ENCODE peak calls at places on chromosomes 4 and X, in eight cellular contexts. U is tibial artery, O is cardiac muscle cell, H is spleen, I is upper lobe of right lung, N is fibroblast of lung, S is transverse colon, M is omental fat pad. T is an unnamed sample.

GRCh38 chr4:1194028-1194900 is 21.9 kb upstream of the SPON2 start:
- DNase-seq in U (peak), O (no peak), H (peak), I (peak), N (peak), S (peak), M (peak), T (peak)

GRCh38 chr4:146577111-146577510 is 55.4 kb upstream of the SLC10A7 start:
- DNase-seq in U (no peak), O (no peak), H (no peak), I (no peak), N (peak), S (no peak), M (no peak), T (no peak)

GRCh38 chr4:87005369-87005689 is 70.5 kb downstream of the AFF1 start:
- DNase-seq in U (no peak), O (no peak), H (no peak), I (no peak), N (peak), S (no peak), M (no peak), T (no peak)

GRCh38 chrX:68872171-68872570 is 43.4 kb downstream of the EFNB1 start:
- DNase-seq in U (no peak), O (no peak), H (no peak), I (no peak), N (no peak), S (peak), M (no peak), T (no peak)

GRCh38 chr4:97987019-97987648 is 156.1 kb downstream of the STPG2 start:
- DNase-seq in U (no peak), O (peak), H (no peak), I (no peak), N (peak), S (no peak), M (no peak), T (no peak)

GRCh38 chrX:87900320-87900908 is 382.8 kb downstream of the KLHL4 start:
- DNase-seq in U (no peak), O (no peak), H (no peak), I (no peak), N (no peak), S (no peak), M (no peak), T (no peak)

GRCh38 chr4:61428950-61429349 is 228.8 kb downstream of the ADGRL3 start:
- DNase-seq in U (no peak), O (no peak), H (no peak), I (no peak), N (no peak), S (no peak), M (no peak), T (no peak)

GRCh38 chrX:45628041-45628440 is 427.4 kb upstream of the DIPK2B start:
- DNase-seq in U (no peak), O (no peak), H (no peak), I (no peak), N (peak), S (no peak), M (no peak), T (no peak)

GRCh38 chr4:152784490-152785195 is 4.9 kb downstream of the ARFIP1 start:
- DNase-seq in U (no peak), O (no peak), H (no peak), I (no peak), N (peak), S (peak), M (no peak), T (no peak)

GRCh38 chrX:135973025-135973547 is 702 bp downstream of the MMGT1 start:
- DNase-seq in U (no peak), O (peak), H (no peak), I (no peak), N (peak), S (peak), M (no peak), T (no peak)

GRCh38 chrX:1170243-1170642 is 42.2 kb downstream of the CRLF2 start:
- DNase-seq in U (peak), O (no peak), H (peak), I (no peak), N (no peak), S (no peak), M (no peak), T (no peak)

GRCh38 chrX:77076896-77077295 is 370.3 kb upstream of the FGF16 start:
- DNase-seq in U (no peak), O (no peak), H (no peak), I (no peak), N (no peak), S (no peak), M (no peak), T (no peak)

GRCh38 chr4:53474178-53474577 is 96.7 kb downstream of the FIP1L1 start:
- DNase-seq in U (no peak), O (no peak), H (no peak), I (no peak), N (no peak), S (no peak), M (no peak), T (no peak)

GRCh38 chr4:4712800-4713528 is 146.5 kb upstream of the MSX1 start:
- DNase-seq in U (no peak), O (no peak), H (no peak), I (no peak), N (no peak), S (no peak), M (no peak), T (no peak)

GRCh38 chr4:46886711-46887110 is 22.3 kb downstream of the COX7B2 start:
- DNase-seq in U (no peak), O (peak), H (no peak), I (no peak), N (peak), S (no peak), M (no peak), T (no peak)

GRCh38 chr4:81215936-81216335 is 914 bp upstream of the PRKG2 start:
- DNase-seq in U (no peak), O (no peak), H (no peak), I (no peak), N (peak), S (no peak), M (no peak), T (no peak)

GRCh38 chrX:71017396-71017939 is 50.7 kb downstream of the SNX12 start:
- DNase-seq in U (no peak), O (no peak), H (no peak), I (no peak), N (no peak), S (no peak), M (no peak), T (no peak)

GRCh38 chr4:153095448-153096204 is 108.6 kb upstream of the TRIM2 start:
- DNase-seq in U (no peak), O (no peak), H (no peak), I (no peak), N (no peak), S (no peak), M (no peak), T (no peak)

GRCh38 chr4:163923092-163923491 is 428.6 kb downstream of the TMA16 start:
- DNase-seq in U (no peak), O (no peak), H (no peak), I (no peak), N (no peak), S (no peak), M (no peak), T (no peak)

GRCh38 chr4:14070289-14070880 is 442.9 kb upstream of the BOD1L1 start:
- DNase-seq in U (no peak), O (no peak), H (no peak), I (no peak), N (no peak), S (no peak), M (no peak), T (no peak)

GRCh38 chr4:171849823-171850222 is 36.6 kb downstream of the GALNTL6 start:
- DNase-seq in U (no peak), O (no peak), H (no peak), I (no peak), N (no peak), S (no peak), M (no peak), T (no peak)

GRCh38 chr4:20418865-20419451 is 167.3 kb downstream of the SLIT2 start:
- DNase-seq in U (no peak), O (peak), H (no peak), I (no peak), N (peak), S (no peak), M (no peak), T (no peak)

GRCh38 chrX:24575496-24575895 is 71.7 kb downstream of the PCYT1B start:
- DNase-seq in U (no peak), O (no peak), H (no peak), I (no peak), N (no peak), S (no peak), M (no peak), T (no peak)

GRCh38 chr4:95472538-95472937 is 76.2 kb downstream of the UNC5C start:
- DNase-seq in U (no peak), O (no peak), H (no peak), I (no peak), N (no peak), S (no peak), M (no peak), T (no peak)

GRCh38 chr4:79682801-79683217 is 274.8 kb upstream of the GK2 start:
- DNase-seq in U (peak), O (no peak), H (no peak), I (peak), N (peak), S (no peak), M (no peak), T (no peak)

GRCh38 chr4:2291705-2292651 is 30.1 kb upstream of the MXD4 start:
- DNase-seq in U (peak), O (no peak), H (peak), I (no peak), N (no peak), S (no peak), M (no peak), T (no peak)

GRCh38 chrX:149274516-149275105 is 230.5 kb downstream of the IDS start:
- DNase-seq in U (no peak), O (no peak), H (no peak), I (no peak), N (peak), S (no peak), M (no peak), T (no peak)

GRCh38 chrX:35406386-35406785 is 391.8 kb upstream of the MAGEB16 start:
- DNase-seq in U (no peak), O (no peak), H (no peak), I (no peak), N (no peak), S (no peak), M (no peak), T (no peak)

GRCh38 chrX:21666679-21667078 is 8.5 kb upstream of the KLHL34 start:
- DNase-seq in U (no peak), O (no peak), H (no peak), I (no peak), N (peak), S (no peak), M (no peak), T (no peak)

GRCh38 chr4:185425600-185426352 is at the start of gene UFSP2:
- DNase-seq in U (peak), O (peak), H (peak), I (peak), N (peak), S (peak), M (peak), T (peak)

GRCh38 chr4:185421366-185422124 is 4.2 kb downstream of the UFSP2 start:
- DNase-seq in U (no peak), O (no peak), H (no peak), I (no peak), N (peak), S (no peak), M (no peak), T (no peak)

GRCh38 chr4:185426960-185427688 is 1.4 kb upstream of the UFSP2 start:
- DNase-seq in U (no peak), O (no peak), H (no peak), I (no peak), N (no peak), S (no peak), M (no peak), T (no peak)

GRCh38 chr4:185429660-185430059 is 3.9 kb upstream of the UFSP2 start:
- DNase-seq in U (no peak), O (no peak), H (no peak), I (no peak), N (no peak), S (no peak), M (no peak), T (no peak)

DNA sequence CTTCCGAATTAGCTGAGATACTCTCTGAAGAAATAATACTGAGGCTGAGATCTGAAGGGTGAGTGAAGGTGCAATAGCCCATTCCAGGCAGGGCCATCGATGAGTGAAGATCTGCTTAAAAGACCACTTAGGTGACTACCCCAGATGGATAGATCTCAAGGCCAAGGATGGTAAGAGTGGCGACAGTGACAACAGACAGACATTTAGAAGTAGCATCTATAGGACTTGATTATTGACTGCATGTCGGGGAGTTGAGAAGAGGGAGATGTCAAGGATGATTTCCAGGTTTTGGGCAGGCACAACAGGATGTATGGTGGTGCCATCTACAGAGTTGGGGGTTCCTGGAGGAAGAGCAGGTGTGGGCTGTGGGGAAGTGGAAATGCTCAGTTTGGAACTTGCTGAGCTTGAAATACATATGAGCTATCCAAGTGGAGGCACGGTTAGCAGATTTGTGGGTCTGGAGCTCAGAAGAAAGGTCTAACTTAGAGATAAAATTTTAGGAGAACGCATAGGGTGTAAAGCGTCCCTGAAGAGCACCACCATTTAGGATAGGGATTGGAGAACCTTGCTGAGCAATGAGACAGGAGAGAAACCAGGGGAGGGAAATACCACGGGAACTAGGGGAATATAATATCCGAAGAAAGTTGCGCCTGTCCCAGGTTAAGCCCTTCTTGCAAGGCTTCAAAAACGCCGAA is 712 bp downstream of the UFSP2 start:
- DNase-seq in U (no peak), O (no peak), H (no peak), I (no peak), N (peak), S (no peak), M (no peak), T (no peak)
- TF ChIP-seq CTCF in U (no peak), O (no peak), H (no peak), I (no peak), N (no peak), S (no peak), M (no peak), T (no peak)

GRCh38 chr4:94451669-94452475 is at the start of gene PDLIM5:
- DNase-seq in U (peak), O (peak), H (peak), I (peak), N (peak), S (peak), M (peak), T (peak)
- TF ChIP-seq CTCF in U (no peak), O (no peak), H (peak), I (no peak), N (no peak), S (no peak), M (no peak), T (no peak)

GRCh38 chr4:170083546-170083945 is 6.2 kb downstream of the AADAT start:
- DNase-seq in U (no peak), O (no peak), H (no peak), I (no peak), N (no peak), S (no peak), M (no peak), T (no peak)
- TF ChIP-seq CTCF in U (no peak), O (no peak), H (no peak), I (no peak), N (no peak), S (no peak), M (no peak), T (no peak)

GRCh38 chr4:169152899-169153298 is 117.9 kb downstream of the SH3RF1 start:
- DNase-seq in U (no peak), O (no peak), H (no peak), I (no peak), N (no peak), S (no peak), M (no peak), T (no peak)
- TF ChIP-seq CTCF in U (no peak), O (no peak), H (no peak), I (no peak), N (no peak), S (no peak), M (no peak), T (no peak)

GRCh38 chr4:8838911-8839431 is 32.7 kb downstream of the HMX1 start:
- DNase-seq in U (peak), O (no peak), H (no peak), I (peak), N (no peak), S (peak), M (no peak), T (no peak)
- TF ChIP-seq CTCF in U (no peak), O (no peak), H (no peak), I (no peak), N (no peak), S (no peak), M (no peak), T (no peak)